ENCODE peak calls at places on chromosomes 6 and 20, in nine cellular contexts. R is heart left ventricle, Q is body of pancreas, A is testis, N is esophagus squamous epithelium, I is ovary, G is IMR-90, Y is breast epithelium, O is H54. S is an unnamed sample.

GRCh38 chr20:43669332-43669731 is 2.4 kb downstream of the MYBL2 start:
- DNase-seq in R (no peak), Q (no peak), A (no peak), N (no peak), I (no peak), G (peak), Y (no peak), O (peak), S (no peak)

GRCh38 chr20:58712116-58712822 is 19.7 kb downstream of the NPEPL1 start:
- DNase-seq in R (peak), Q (no peak), A (no peak), N (no peak), I (no peak), G (no peak), Y (peak), O (no peak), S (peak)

GRCh38 chr6:64672651-64673050 is 1034.4 kb downstream of the EYS start:
- DNase-seq in R (no peak), Q (no peak), A (no peak), N (no peak), I (no peak), G (no peak), Y (no peak), O (no peak), S (no peak)

GRCh38 chr20:44414808-44415207 is 59.3 kb downstream of the HNF4A start:
- DNase-seq in R (no peak), Q (no peak), A (no peak), N (no peak), I (no peak), G (no peak), Y (no peak), O (no peak), S (no peak)

GRCh38 chr6:117449549-117450439 is 24.1 kb upstream of the ROS1 start:
- DNase-seq in R (peak), Q (peak), A (peak), N (no peak), I (peak), G (peak), Y (no peak), O (no peak), S (no peak)

GRCh38 chr6:125906158-125906998 is 50.2 kb upstream of the HINT3 start:
- DNase-seq in R (peak), Q (peak), A (peak), N (no peak), I (no peak), G (peak), Y (no peak), O (peak), S (no peak)

GRCh38 chr6:137874204-137875001 is 7.3 kb downstream of the TNFAIP3 start:
- DNase-seq in R (no peak), Q (no peak), A (no peak), N (no peak), I (no peak), G (no peak), Y (no peak), O (no peak), S (no peak)

GRCh38 chr20:41091926-41092325 is 45.4 kb upstream of the PLCG1 start:
- DNase-seq in R (no peak), Q (no peak), A (no peak), N (no peak), I (no peak), G (peak), Y (no peak), O (no peak), S (no peak)

GRCh38 chr6:9401936-9402335 is 966.6 kb upstream of the SLC35B3 start:
- DNase-seq in R (no peak), Q (no peak), A (no peak), N (no peak), I (no peak), G (peak), Y (no peak), O (no peak), S (no peak)

GRCh38 chr6:105459884-105460283 is 57.0 kb upstream of the PREP start:
- DNase-seq in R (no peak), Q (no peak), A (no peak), N (no peak), I (no peak), G (peak), Y (no peak), O (peak), S (no peak)

GRCh38 chr6:167495506-167496391 is 170.9 kb downstream of the TTLL2 start:
- DNase-seq in R (no peak), Q (no peak), A (no peak), N (no peak), I (no peak), G (no peak), Y (no peak), O (no peak), S (no peak)

GRCh38 chr20:62703853-62704228 is 4.8 kb upstream of the NTSR1 start:
- DNase-seq in R (no peak), Q (no peak), A (no peak), N (no peak), I (no peak), G (no peak), Y (no peak), O (no peak), S (no peak)

GRCh38 chr20:34762031-34762555 is 57.9 kb downstream of the TP53INP2 start:
- DNase-seq in R (no peak), Q (no peak), A (no peak), N (no peak), I (no peak), G (no peak), Y (no peak), O (no peak), S (no peak)

GRCh38 chr6:12884983-12885382 is 168.4 kb downstream of the PHACTR1 start:
- DNase-seq in R (no peak), Q (no peak), A (no peak), N (no peak), I (no peak), G (no peak), Y (no peak), O (no peak), S (no peak)

GRCh38 chr6:95593025-95593424 is 15.7 kb downstream of the MANEA start:
- DNase-seq in R (no peak), Q (peak), A (no peak), N (no peak), I (no peak), G (no peak), Y (no peak), O (no peak), S (no peak)

GRCh38 chr6:1286972-1287600 is 24.8 kb upstream of the FOXQ1 start:
- DNase-seq in R (no peak), Q (peak), A (no peak), N (no peak), I (no peak), G (peak), Y (peak), O (peak), S (no peak)

GRCh38 chr20:53711333-53712211 is 117.9 kb upstream of the ZNF217 start:
- DNase-seq in R (no peak), Q (no peak), A (no peak), N (no peak), I (no peak), G (no peak), Y (no peak), O (no peak), S (no peak)

GRCh38 chr6:2986722-2987196 is 12.9 kb upstream of the NQO2 start:
- DNase-seq in R (no peak), Q (peak), A (peak), N (no peak), I (no peak), G (peak), Y (no peak), O (no peak), S (no peak)

GRCh38 chr6:105786890-105787655 is 299.1 kb upstream of the PRDM1 start:
- DNase-seq in R (no peak), Q (no peak), A (no peak), N (no peak), I (no peak), G (no peak), Y (no peak), O (no peak), S (no peak)

DNA sequence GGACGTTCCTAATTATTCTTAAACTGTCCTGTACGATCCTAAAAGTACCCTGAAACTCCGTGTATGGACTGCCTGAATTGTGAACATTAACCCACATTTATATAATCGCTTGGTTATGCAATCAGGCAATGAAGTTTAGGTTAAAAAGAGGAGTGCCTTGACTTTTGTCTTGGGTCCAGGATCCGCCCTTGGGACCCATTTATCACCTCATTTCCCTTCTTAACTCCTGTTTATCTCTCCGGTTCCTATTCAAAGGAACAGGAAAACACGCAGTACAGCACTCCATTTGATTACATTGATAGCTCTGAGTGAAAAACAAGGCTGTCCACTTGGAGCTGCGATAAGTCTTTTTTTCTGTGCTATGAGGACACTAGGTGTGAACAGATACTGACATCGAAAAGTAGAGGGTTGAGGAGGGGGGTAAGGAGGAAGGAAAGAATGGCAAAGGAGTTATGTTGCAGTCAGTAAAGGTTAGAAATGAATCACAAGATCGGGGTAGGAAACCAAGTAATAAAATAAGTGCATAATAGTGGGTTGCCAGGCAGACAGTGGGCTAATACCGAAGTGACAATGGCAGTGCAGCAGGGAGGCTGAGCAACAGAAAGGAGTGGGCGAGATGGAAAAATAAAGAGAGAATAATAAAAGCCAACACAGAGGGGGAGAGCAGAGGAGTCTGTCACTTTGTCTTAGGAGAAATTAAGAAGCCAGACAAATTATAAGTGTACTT is 15.9 kb upstream of the PCK1 start:
- DNase-seq in R (no peak), Q (no peak), A (no peak), N (no peak), I (no peak), G (no peak), Y (no peak), O (no peak), S (no peak)
- TF ChIP-seq POLR2A in R (no peak), Q (no peak), A (no peak), N (no peak), I (no peak), G (no peak), Y (no peak), O (no peak), S (no peak)

DNA sequence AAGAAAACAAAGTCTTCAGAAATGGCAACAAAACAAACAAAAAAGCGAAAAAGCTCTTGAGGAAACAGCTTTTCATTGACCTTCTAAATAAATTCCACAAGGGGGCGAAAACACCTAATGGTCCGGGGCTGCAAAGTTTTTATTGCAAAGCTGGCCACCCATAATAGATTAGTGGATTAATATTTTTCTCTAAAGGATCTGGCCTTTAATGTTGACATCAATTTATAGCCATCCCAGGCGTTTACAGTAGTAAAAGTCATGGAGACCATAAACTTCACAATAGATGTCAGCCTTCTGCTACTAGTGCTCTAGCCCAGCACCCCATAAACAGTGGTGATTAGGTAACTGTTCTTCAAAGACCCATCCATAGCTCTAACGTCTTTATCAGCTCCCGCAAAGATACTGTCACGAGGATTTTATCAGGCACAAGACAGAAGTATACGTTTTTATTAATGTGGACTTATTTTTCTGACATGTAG is 4.8 kb downstream of the CITED2 start:
- DNase-seq in R (no peak), Q (peak), A (no peak), N (no peak), I (no peak), G (peak), Y (no peak), O (no peak), S (no peak)
- TF ChIP-seq POLR2A in R (no peak), Q (no peak), A (no peak), N (no peak), I (no peak), G (peak), Y (no peak), O (no peak), S (no peak)

DNA sequence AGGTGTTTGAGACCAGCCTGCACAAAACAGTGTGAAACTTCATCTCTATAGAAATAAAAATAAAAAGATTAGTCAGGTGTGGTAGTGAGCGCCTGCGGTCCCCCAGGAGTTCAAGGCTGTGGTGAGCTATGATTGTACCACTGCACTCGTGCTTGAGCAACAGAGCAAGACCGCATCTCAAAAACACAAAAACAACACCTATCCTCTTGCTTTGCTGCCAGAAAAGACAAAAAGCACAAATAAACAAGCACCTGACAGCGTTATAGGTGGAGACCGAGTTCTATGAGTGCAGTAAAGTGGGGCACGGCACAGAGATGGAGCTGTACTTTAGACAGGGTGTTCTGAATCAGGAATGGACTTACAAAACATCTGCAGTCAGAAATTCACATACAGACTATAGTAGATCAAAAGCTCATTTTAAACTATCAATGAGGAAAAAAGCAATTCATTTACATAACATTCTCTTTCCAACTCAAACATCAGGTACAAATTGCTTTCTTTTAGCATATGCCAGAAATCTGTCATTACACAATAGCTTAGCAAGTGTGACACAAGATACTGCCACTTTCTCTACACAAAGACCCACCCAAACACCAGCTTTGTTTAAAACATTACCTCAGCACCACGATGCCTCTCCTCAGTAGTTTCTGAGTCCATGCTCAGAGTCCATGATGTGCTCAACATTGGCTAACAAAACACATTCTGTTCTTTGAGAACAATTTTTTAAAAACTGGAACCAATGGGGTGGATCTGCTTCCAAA is 10.1 kb downstream of the EZR start:
- DNase-seq in R (no peak), Q (peak), A (no peak), N (no peak), I (no peak), G (no peak), Y (no peak), O (no peak), S (no peak)
- TF ChIP-seq POLR2A in R (no peak), Q (no peak), A (no peak), N (no peak), I (no peak), G (no peak), Y (no peak), O (no peak), S (peak)

GRCh38 chr20:31572701-31573554 is 32.2 kb upstream of the ID1 start:
- DNase-seq in R (peak), Q (peak), A (peak), N (peak), I (peak), G (peak), Y (peak), O (peak), S (peak)
- TF ChIP-seq POLR2A in R (peak), Q (peak), A (no peak), N (peak), I (peak), G (peak), Y (no peak), O (peak), S (peak)

GRCh38 chr6:135202821-135203220 is 21.7 kb downstream of the MYB start:
- DNase-seq in R (no peak), Q (no peak), A (no peak), N (no peak), I (no peak), G (no peak), Y (no peak), O (no peak), S (no peak)
- TF ChIP-seq POLR2A in R (no peak), Q (no peak), A (no peak), N (no peak), I (no peak), G (no peak), Y (no peak), O (no peak), S (no peak)

GRCh38 chr6:112193111-112193510 is 61.3 kb downstream of the LAMA4 start:
- DNase-seq in R (peak), Q (no peak), A (no peak), N (no peak), I (no peak), G (no peak), Y (no peak), O (no peak), S (no peak)
- TF ChIP-seq POLR2A in R (no peak), Q (no peak), A (no peak), N (no peak), I (no peak), G (no peak), Y (no peak), O (no peak), S (no peak)

GRCh38 chr6:5007531-5007930 is 3.7 kb upstream of the RPP40 start:
- DNase-seq in R (no peak), Q (no peak), A (no peak), N (no peak), I (no peak), G (no peak), Y (no peak), O (no peak), S (no peak)

GRCh38 chr6:5006182-5006581 is 2.3 kb upstream of the RPP40 start:
- DNase-seq in R (no peak), Q (no peak), A (no peak), N (no peak), I (no peak), G (peak), Y (no peak), O (no peak), S (no peak)

GRCh38 chr6:4999586-4999985 is 4.3 kb downstream of the RPP40 start:
- DNase-seq in R (no peak), Q (no peak), A (no peak), N (no peak), I (no peak), G (no peak), Y (no peak), O (no peak), S (no peak)

GRCh38 chr6:5004373-5005037 is 668 bp upstream of the RPP40 start:
- DNase-seq in R (no peak), Q (no peak), A (no peak), N (no peak), I (no peak), G (no peak), Y (no peak), O (no peak), S (no peak)

GRCh38 chr6:5003604-5004372 is at the start of gene RPP40:
- DNase-seq in R (peak), Q (peak), A (peak), N (peak), I (peak), G (peak), Y (peak), O (peak), S (peak)
- TF ChIP-seq POLR2A in R (peak), Q (no peak), A (no peak), N (no peak), I (peak), G (peak), Y (no peak), O (peak), S (peak)

S was measured in GM12891.